ENCODE peak calls at places on chromosomes 2 and 18, in eight cellular contexts. F is neuronal stem cell, M is GM23338, V is upper lobe of right lung, I is PC-3, D is thoracic aorta, T is lower lobe of right lung, R is cardiac muscle cell. L is an unnamed sample.
A peak's percentile ranks its signal among the peaks of the same experiment; 100 is the strongest.

GRCh38 chr2:37228788-37229187 is 2.6 kb downstream of the CEBPZ start:
- DNase-seq in F (no peak), M (no peak), V (no peak), I (no peak), D (no peak), T (no peak), R (no peak), L (no peak)

GRCh38 chr2:51711761-51712160 is 679.8 kb upstream of the NRXN1 start:
- DNase-seq in F (no peak), M (no peak), V (no peak), I (no peak), D (no peak), T (no peak), R (no peak), L (no peak)

GRCh38 chr2:227813562-227814353 is at the start of gene CCL20:
- DNase-seq in F (no peak), M (peak; percentile 19), V (no peak), I (no peak), D (no peak), T (no peak), R (no peak), L (no peak)

GRCh38 chr2:1644427-1644826 is 99.9 kb downstream of the PXDN start:
- DNase-seq in F (no peak), M (no peak), V (no peak), I (no peak), D (no peak), T (no peak), R (no peak), L (no peak)

GRCh38 chr2:200667397-200667796 is 81.6 kb downstream of the AOX1 start:
- DNase-seq in F (no peak), M (no peak), V (no peak), I (no peak), D (no peak), T (no peak), R (no peak), L (no peak)

GRCh38 chr18:79630266-79631095 is 49.1 kb upstream of the CTDP1 start:
- DNase-seq in F (no peak), M (no peak), V (peak; percentile 53), I (peak; percentile 30), D (no peak), T (no peak), R (no peak), L (peak; percentile 44)

GRCh38 chr2:53490659-53491058 is 276.9 kb upstream of the CHAC2 start:
- DNase-seq in F (no peak), M (no peak), V (no peak), I (no peak), D (no peak), T (no peak), R (no peak), L (no peak)

GRCh38 chr2:198660491-198660890 is 797.2 kb downstream of the SATB2 start:
- DNase-seq in F (no peak), M (no peak), V (no peak), I (no peak), D (no peak), T (no peak), R (no peak), L (no peak)

GRCh38 chr18:75896865-75897264 is 469.4 kb upstream of the SMIM21 start:
- DNase-seq in F (no peak), M (peak; percentile 28), V (no peak), I (peak; percentile 46), D (no peak), T (no peak), R (peak; percentile 40), L (no peak)

GRCh38 chr2:134178109-134178877 is 75.6 kb upstream of the MGAT5 start:
- DNase-seq in F (no peak), M (peak; percentile 34), V (no peak), I (no peak), D (no peak), T (no peak), R (no peak), L (no peak)

GRCh38 chr2:104733544-104733943 is 120.4 kb upstream of the POU3F3 start:
- DNase-seq in F (no peak), M (peak; percentile 81), V (no peak), I (peak; percentile 16), D (no peak), T (no peak), R (peak; percentile 21), L (no peak)

GRCh38 chr18:72541871-72542690 is 2.1 kb downstream of the CBLN2 start:
- DNase-seq in F (peak; percentile 24), M (peak; percentile 47), V (no peak), I (no peak), D (no peak), T (no peak), R (peak; percentile 48), L (no peak)

GRCh38 chr2:64624108-64624610 is 29.6 kb downstream of the SERTAD2 start:
- DNase-seq in F (no peak), M (no peak), V (no peak), I (no peak), D (no peak), T (no peak), R (no peak), L (peak; percentile 3)

GRCh38 chr2:104849618-104850097 is 4.3 kb upstream of the POU3F3 start:
- DNase-seq in F (no peak), M (peak; percentile 89), V (peak; percentile 80), I (peak; percentile 67), D (no peak), T (no peak), R (peak; percentile 87), L (peak; percentile 75)

GRCh38 chr2:210663574-210663973 is 107.2 kb downstream of the CPS1 start:
- DNase-seq in F (peak; percentile 11), M (peak; percentile 73), V (no peak), I (peak; percentile 46), D (no peak), T (no peak), R (peak; percentile 71), L (no peak)

DNA sequence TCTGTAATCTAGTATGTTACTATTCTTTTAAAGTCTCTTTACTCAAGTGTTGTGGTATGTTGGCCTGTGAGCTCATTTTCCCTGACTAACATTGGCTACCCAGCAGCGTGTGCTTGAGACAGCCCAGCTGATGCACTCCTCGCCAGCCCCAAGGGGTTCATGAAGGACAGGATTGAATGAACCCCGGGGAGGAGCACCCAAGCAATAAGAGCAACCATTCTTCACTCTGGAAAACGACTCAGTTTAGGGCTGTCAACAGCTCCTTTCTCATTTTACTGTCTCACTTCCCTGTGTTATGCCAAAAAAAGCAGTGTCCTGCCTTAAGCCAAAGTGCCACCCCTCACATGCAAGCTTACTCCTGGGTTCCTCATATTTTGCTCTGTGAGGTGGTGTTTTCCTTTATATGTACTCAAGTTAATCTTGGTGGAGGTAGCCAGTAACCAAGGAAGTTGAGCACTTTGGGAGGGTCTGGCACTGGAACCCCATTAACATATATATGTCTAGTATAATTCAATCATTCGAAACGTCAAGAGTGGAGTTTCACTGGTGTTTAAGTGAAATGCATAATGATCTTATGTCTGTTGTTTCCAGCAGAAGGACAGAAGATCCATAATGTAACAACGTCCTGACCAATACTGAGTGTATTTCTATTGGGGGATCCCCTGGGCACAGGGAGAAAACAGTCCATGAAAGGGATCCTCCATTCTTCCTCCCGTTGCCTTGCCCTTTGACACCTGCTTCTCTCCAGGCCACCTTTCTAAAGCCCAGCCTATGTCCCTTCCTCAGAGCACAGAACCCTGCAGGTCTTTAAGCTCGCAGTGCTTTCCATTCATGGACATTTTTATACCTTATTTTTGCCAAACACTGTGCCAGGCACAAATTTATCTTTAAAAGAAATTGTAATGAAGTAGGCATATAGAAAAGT is 43.2 kb downstream of the ATIC start:
- DNase-seq in F (no peak), M (no peak), V (no peak), I (no peak), D (no peak), T (no peak), R (no peak), L (no peak)
- H3K36me3 ChIP-seq in F (peaks cover under 1% of the 10 kb centered on the region), M (peaks cover 5% of the 10 kb centered on the region), V (peaks cover 11% of the 10 kb centered on the region), I (peaks cover 7% of the 10 kb centered on the region), D (peaks cover 8% of the 10 kb centered on the region), T (peaks cover 9% of the 10 kb centered on the region), R (peaks cover 5% of the 10 kb centered on the region), L (peaks cover 5% of the 10 kb centered on the region)

GRCh38 chr18:2853926-2854664 is 7.3 kb downstream of the EMILIN2 start:
- DNase-seq in F (no peak), M (no peak), V (no peak), I (no peak), D (no peak), T (no peak), R (peak; percentile 77), L (no peak)

GRCh38 chr18:2856499-2856898 is 9.7 kb downstream of the EMILIN2 start:
- DNase-seq in F (no peak), M (no peak), V (no peak), I (no peak), D (no peak), T (no peak), R (no peak), L (no peak)

GRCh38 chr18:2855560-2856350 is 8.9 kb downstream of the EMILIN2 start:
- DNase-seq in F (no peak), M (no peak), V (no peak), I (no peak), D (no peak), T (no peak), R (no peak), L (no peak)

GRCh38 chr18:2854871-2855270 is 8.1 kb downstream of the EMILIN2 start:
- DNase-seq in F (no peak), M (no peak), V (no peak), I (no peak), D (no peak), T (no peak), R (no peak), L (no peak)

GRCh38 chr18:2857491-2858063 is 10.8 kb downstream of the EMILIN2 start:
- DNase-seq in F (no peak), M (no peak), V (peak; percentile 92), I (no peak), D (peak; percentile 51), T (peak; percentile 86), R (peak; percentile 91), L (no peak)
- H3K4me1 ChIP-seq in F (no peaks in the 10 kb centered on the region), M (no peaks in the 10 kb centered on the region), V (peaks cover 12% of the 10 kb centered on the region), I (no peaks in the 10 kb centered on the region), D (peaks cover 36% of the 10 kb centered on the region), T (peaks cover 27% of the 10 kb centered on the region), R (peaks cover 58% of the 10 kb centered on the region), L (no peaks in the 10 kb centered on the region)

GRCh38 chr2:73839653-73840411 is 11.1 kb downstream of the STAMBP start:
- DNase-seq in F (no peak), M (no peak), V (no peak), I (no peak), D (no peak), T (no peak), R (no peak), L (no peak)
- H3K36me3 ChIP-seq in F (peaks cover 71% of the 10 kb centered on the region), M (no peaks in the 10 kb centered on the region), V (peaks cover 25% of the 10 kb centered on the region), I (peaks cover 8% of the 10 kb centered on the region), D (peaks cover 4% of the 10 kb centered on the region), T (peaks cover 38% of the 10 kb centered on the region), R (peaks cover 2% of the 10 kb centered on the region), L (no peaks in the 10 kb centered on the region)

DNA sequence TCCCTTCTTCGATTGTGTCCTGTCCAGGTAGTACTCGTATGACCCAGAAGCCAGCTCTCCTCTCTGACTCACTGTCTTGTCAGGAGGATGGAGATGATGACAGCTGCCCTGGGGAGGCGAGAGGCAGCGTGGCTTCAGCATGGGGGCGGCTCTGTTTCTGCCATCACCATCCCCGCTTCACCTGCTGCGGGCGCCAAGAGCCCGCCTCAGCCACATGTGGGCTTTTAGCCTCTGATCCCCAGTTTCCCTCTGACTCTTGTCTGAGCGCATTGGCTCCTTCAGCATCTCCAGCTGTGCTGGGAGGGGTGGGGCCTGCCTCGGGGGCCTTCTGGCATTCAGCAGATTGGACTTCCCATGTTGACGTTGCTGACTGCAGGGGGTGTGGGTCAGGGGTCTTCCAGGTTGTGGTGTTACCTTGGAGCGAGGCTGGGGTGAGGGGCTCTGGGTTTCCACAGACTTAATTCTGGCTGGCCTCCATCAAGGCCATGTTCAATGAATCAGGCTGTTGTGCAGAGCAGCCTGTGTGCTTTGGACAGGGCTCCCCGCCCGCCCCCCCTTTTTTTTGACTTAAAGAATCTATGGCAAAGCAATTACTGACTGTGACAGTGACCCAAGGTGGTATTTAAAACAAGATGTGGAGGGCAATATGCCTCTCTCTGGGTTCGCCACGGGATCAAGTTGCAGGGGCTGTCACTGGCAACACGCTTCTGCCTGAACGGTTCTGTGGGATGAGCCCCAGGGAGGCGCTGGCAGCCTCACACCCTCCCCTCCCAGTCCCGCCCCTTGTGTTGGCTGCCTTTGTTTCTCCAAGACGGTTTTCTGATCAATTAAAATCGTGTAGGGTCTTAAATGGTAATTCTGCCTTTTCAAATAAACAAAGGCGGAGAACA is 228.3 kb downstream of the LDLRAD4 start:
- DNase-seq in F (no peak), M (no peak), V (no peak), I (no peak), D (no peak), T (no peak), R (no peak), L (no peak)
- H3K4me1 ChIP-seq in F (no peaks in the 10 kb centered on the region), M (peaks cover 9% of the 10 kb centered on the region), V (peaks cover 18% of the 10 kb centered on the region), I (no peaks in the 10 kb centered on the region), D (peaks cover 37% of the 10 kb centered on the region), T (peaks cover 18% of the 10 kb centered on the region), R (peaks cover 5% of the 10 kb centered on the region), L (no peaks in the 10 kb centered on the region)

L was measured in Peyer's patch.